ENCODE peak calls at places on chromosomes 11 and 22, in eight cellular contexts. E, B, J, D, Z, R, G and T are unnamed samples.

GRCh38 chr11:32034149-32034548 is 56.7 kb upstream of the RCN1 start:
- DNase-seq in J (no peak), R (no peak), G (no peak), Z (no peak), B (peak), D (peak), E (no peak), T (no peak)

GRCh38 chr11:21723681-21724080 is 469.2 kb upstream of the ANO5 start:
- DNase-seq in J (no peak), E (no peak), R (no peak), B (no peak), G (no peak), D (no peak), Z (no peak), T (no peak)

GRCh38 chr11:3128356-3129180 is 36.5 kb downstream of the OSBPL5 start:
- DNase-seq in J (no peak), R (no peak), B (peak), E (no peak), G (no peak), Z (no peak), D (no peak), T (peak)

GRCh38 chr22:29751139-29751538 is 15.7 kb downstream of the ZMAT5 start:
- DNase-seq in E (no peak), Z (no peak), G (no peak), J (peak), D (peak), R (no peak), B (no peak), T (no peak)

GRCh38 chr11:2737876-2738275 is 38.1 kb upstream of the KCNQ1OT1 start:
- DNase-seq in E (no peak), D (peak), J (no peak), Z (peak), G (no peak), R (no peak), B (peak), T (no peak)

GRCh38 chr11:86018249-86018648 is 50.6 kb downstream of the PICALM start:
- DNase-seq in Z (no peak), B (no peak), R (no peak), G (no peak), D (no peak), E (no peak), J (no peak), T (no peak)

GRCh38 chr22:30591191-30591587 is 521 bp downstream of the PES1 start:
- DNase-seq in E (no peak), R (no peak), D (peak), J (no peak), B (peak), Z (no peak), G (no peak), T (no peak)

GRCh38 chr11:811446-812245 is 1.9 kb downstream of the RPLP2 start:
- DNase-seq in B (no peak), D (no peak), G (no peak), E (no peak), Z (no peak), R (no peak), J (no peak), T (no peak)

GRCh38 chr22:21100149-21101032 is 54.6 kb downstream of the LRRC74B start:
- DNase-seq in R (no peak), E (no peak), Z (no peak), G (no peak), D (no peak), J (no peak), B (no peak), T (no peak)

GRCh38 chr22:49968831-49969661 is 8.5 kb downstream of the PIM3 start:
- DNase-seq in R (no peak), J (no peak), Z (no peak), E (peak), D (no peak), B (peak), G (no peak), T (peak)

GRCh38 chr11:1230456-1231395 is 7.9 kb downstream of the MUC5B start:
- DNase-seq in E (no peak), G (no peak), D (no peak), R (no peak), Z (peak), B (peak), J (no peak), T (peak)

GRCh38 chr11:14413307-14414072 is 54.5 kb upstream of the RRAS2 start:
- DNase-seq in Z (no peak), E (peak), J (peak), B (peak), D (peak), G (peak), R (no peak), T (no peak)

GRCh38 chr22:44080936-44081853 is 57.1 kb downstream of the PARVB start:
- DNase-seq in R (peak), D (peak), B (peak), E (peak), Z (peak), J (peak), G (peak), T (no peak)

GRCh38 chr11:109425554-109425953 is 3.6 kb downstream of the C11orf87 start:
- DNase-seq in E (no peak), B (no peak), D (no peak), R (no peak), J (no peak), G (no peak), Z (no peak), T (no peak)

GRCh38 chr22:45185718-45186511 is 22.2 kb downstream of the NUP50 start:
- DNase-seq in G (no peak), J (no peak), E (no peak), B (no peak), Z (no peak), D (no peak), R (no peak), T (no peak)

GRCh38 chr22:46730568-46731245 is 7.3 kb downstream of the CERK start:
- DNase-seq in B (peak), G (no peak), Z (no peak), D (no peak), R (no peak), J (no peak), E (no peak), T (no peak)

GRCh38 chr22:35915477-35916013 is 113.1 kb downstream of the RBFOX2 start:
- DNase-seq in B (peak), D (no peak), E (no peak), G (no peak), Z (no peak), R (no peak), J (no peak), T (no peak)

GRCh38 chr22:42745118-42745517 is 24.4 kb upstream of the A4GALT start:
- DNase-seq in R (no peak), D (peak), E (no peak), G (no peak), Z (no peak), B (peak), J (no peak), T (no peak)

GRCh38 chr11:31819533-31820437 is 8.7 kb upstream of the PAX6 start:
- DNase-seq in E (no peak), G (peak), B (peak), R (no peak), D (no peak), J (peak), Z (no peak), T (no peak)

GRCh38 chr11:11946180-11946579 is 62.2 kb downstream of the DKK3 start:
- DNase-seq in E (no peak), Z (no peak), G (no peak), J (no peak), R (no peak), D (peak), B (peak), T (no peak)

GRCh38 chr22:23084453-23085350 is 14.4 kb downstream of the GNAZ start:
- DNase-seq in E (no peak), D (no peak), B (no peak), R (no peak), G (no peak), J (no peak), Z (no peak), T (no peak)

GRCh38 chr11:134202661-134203060 is 21.1 kb downstream of the NCAPD3 start:
- DNase-seq in J (no peak), D (no peak), Z (no peak), R (no peak), E (no peak), B (no peak), G (no peak), T (no peak)

GRCh38 chr11:61815790-61816735 is 740 bp downstream of the FADS1 start:
- DNase-seq in J (peak), G (peak), R (peak), B (peak), D (peak), E (peak), Z (peak), T (peak)

GRCh38 chr11:79060081-79060480 is 380.7 kb downstream of the TENM4 start:
- DNase-seq in E (no peak), D (no peak), B (no peak), G (no peak), Z (no peak), J (no peak), R (no peak), T (no peak)

GRCh38 chr11:70944636-70945035 is 307.7 kb downstream of the SHANK2 start:
- DNase-seq in D (no peak), J (no peak), G (peak), B (no peak), R (no peak), Z (no peak), E (no peak), T (no peak)

GRCh38 chr11:117473692-117474091 is 146.0 kb downstream of the CEP164 start:
- DNase-seq in E (no peak), D (no peak), J (no peak), Z (no peak), B (peak), R (no peak), G (peak), T (no peak)

GRCh38 chr22:44968736-44969135 is 41.1 kb downstream of the PHF21B start:
- DNase-seq in E (no peak), D (no peak), B (peak), J (no peak), G (peak), Z (no peak), R (no peak), T (no peak)

GRCh38 chr11:74559934-74560309 is 32.5 kb upstream of the POLD3 start:
- DNase-seq in B (no peak), J (no peak), D (no peak), Z (no peak), E (no peak), G (no peak), R (no peak), T (no peak)

GRCh38 chr11:44760477-44760872 is 33.7 kb downstream of the TSPAN18 start:
- DNase-seq in Z (no peak), B (no peak), J (no peak), E (no peak), R (no peak), D (no peak), G (no peak), T (no peak)

GRCh38 chr11:57764527-57764926 is 2.9 kb downstream of the CTNND1 start:
- DNase-seq in E (no peak), J (no peak), R (no peak), D (no peak), Z (no peak), B (peak), G (no peak), T (no peak)

GRCh38 chr11:16012125-16012751 is 344.1 kb downstream of the SOX6 start:
- DNase-seq in E (no peak), J (peak), B (no peak), Z (no peak), R (no peak), D (no peak), G (no peak), T (no peak)

GRCh38 chr11:75946531-75947530 is 131.8 kb downstream of the UVRAG start:
- DNase-seq in Z (peak), E (peak), J (peak), G (peak), B (no peak), R (peak), D (peak), T (no peak)

GRCh38 chr22:26470807-26471206 is 12.8 kb downstream of the HPS4 start:
- DNase-seq in E (no peak), G (no peak), Z (no peak), D (no peak), R (no peak), B (no peak), J (no peak), T (no peak)

GRCh38 chr22:23276656-23277582 is 96.6 kb downstream of the BCR start:
- DNase-seq in E (no peak), G (no peak), R (no peak), Z (no peak), B (no peak), J (no peak), D (no peak), T (no peak)

GRCh38 chr11:29120329-29120695 is 896.5 kb downstream of the KCNA4 start:
- DNase-seq in R (no peak), B (no peak), G (no peak), E (no peak), Z (no peak), D (no peak), J (no peak), T (no peak)
- H3K27ac ChIP-seq in R (no peak), B (peak), G (no peak), E (no peak), Z (peak), D (no peak), J (no peak), T (peak)

GRCh38 chr22:39245130-39246039 is 603 bp upstream of the PDGFB start:
- DNase-seq in Z (no peak), G (no peak), B (no peak), J (no peak), R (no peak), D (no peak), E (no peak), T (no peak)
- H3K4me3 ChIP-seq in Z (no peak), G (peak), B (no peak), J (no peak), R (peak), D (peak), E (peak), T (no peak)

GRCh38 chr11:67612751-67613150 is 6.0 kb downstream of the NDUFV1 start:
- DNase-seq in G (no peak), D (no peak), J (no peak), R (no peak), B (no peak), Z (no peak), E (no peak), T (peak)

GRCh38 chr11:67613313-67613959 is 6.7 kb downstream of the NDUFV1 start:
- DNase-seq in J (no peak), D (no peak), R (no peak), B (peak), E (no peak), G (no peak), Z (no peak), T (no peak)

GRCh38 chr11:67615455-67616430 is 9.0 kb downstream of the NDUFV1 start:
- DNase-seq in D (peak), R (peak), J (peak), E (no peak), Z (peak), G (peak), B (peak), T (no peak)

GRCh38 chr11:67614730-67615454 is 8.2 kb downstream of the NDUFV1 start:
- DNase-seq in E (no peak), Z (no peak), D (no peak), G (no peak), R (no peak), B (peak), J (no peak), T (peak)

GRCh38 chr11:67613960-67614715 is 7.4 kb downstream of the NDUFV1 start:
- DNase-seq in Z (peak), G (peak), B (peak), J (peak), D (peak), E (no peak), R (peak), T (peak)
- H3K27ac ChIP-seq in Z (peak), G (no peak), B (peak), J (peak), D (peak), E (peak), R (peak), T (peak)

DNA sequence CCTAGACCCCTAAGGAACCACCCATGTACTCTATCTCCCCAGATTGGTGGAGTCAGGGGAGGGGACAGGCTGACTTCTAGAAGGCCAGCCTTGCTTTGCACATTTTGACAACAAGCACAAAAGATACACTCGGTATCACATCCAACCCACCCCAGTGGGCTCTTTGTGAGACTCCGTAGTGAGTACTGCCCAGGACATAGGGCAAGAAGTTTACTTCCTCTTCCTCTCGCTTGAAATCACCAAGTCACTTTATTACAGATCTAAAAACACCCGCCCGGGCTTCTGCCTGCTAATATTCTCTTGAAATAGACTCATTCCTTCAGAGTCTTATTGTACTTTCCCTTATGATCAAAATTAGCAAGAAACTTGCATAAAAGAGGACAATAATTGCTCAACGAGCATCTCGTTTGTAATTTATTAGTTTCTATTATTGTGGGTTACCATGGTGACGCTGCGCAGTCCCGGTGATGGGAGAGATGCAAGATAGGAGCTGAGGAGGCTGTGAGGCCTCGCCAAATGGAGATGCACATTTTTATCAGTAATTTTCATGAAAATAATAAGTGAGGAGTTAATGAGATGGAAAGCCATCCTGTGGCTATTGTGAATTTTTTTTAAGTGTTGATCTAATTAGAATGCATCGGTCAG is 96.9 kb downstream of the FEZ1 start:
- DNase-seq in D (no peak), R (no peak), Z (no peak), G (no peak), E (no peak), J (no peak), B (no peak), T (no peak)
- H3K4me3 ChIP-seq in D (no peak), R (no peak), Z (no peak), G (no peak), E (no peak), J (no peak), B (no peak), T (no peak)

GRCh38 chr11:10653242-10653641 is 40.3 kb downstream of the IRAG1 start:
- DNase-seq in G (no peak), R (no peak), E (no peak), Z (no peak), J (no peak), D (no peak), B (no peak), T (no peak)
- H3K27ac ChIP-seq in G (no peak), R (peak), E (no peak), Z (no peak), J (no peak), D (no peak), B (no peak), T (no peak)

GRCh38 chr11:122758361-122758760 is 79.9 kb upstream of the CRTAM start:
- DNase-seq in J (no peak), R (no peak), Z (no peak), B (no peak), G (no peak), E (no peak), D (no peak), T (no peak)
- H3K4me3 ChIP-seq in J (no peak), R (no peak), Z (no peak), B (no peak), G (no peak), E (no peak), D (no peak), T (no peak)

GRCh38 chr11:36268337-36268931 is 20.8 kb downstream of the COMMD9 start:
- DNase-seq in G (no peak), E (no peak), D (no peak), J (peak), B (peak), Z (no peak), R (no peak), T (no peak)

GRCh38 chr11:36265793-36266628 is 23.2 kb downstream of the COMMD9 start:
- DNase-seq in D (peak), B (peak), Z (peak), E (peak), R (peak), J (peak), G (peak), T (no peak)

GRCh38 chr11:36264011-36264410 is 25.2 kb downstream of the COMMD9 start:
- DNase-seq in J (no peak), Z (no peak), G (no peak), D (no peak), E (no peak), B (peak), R (no peak), T (no peak)

GRCh38 chr11:36266767-36267166 is 22.5 kb downstream of the COMMD9 start:
- DNase-seq in E (no peak), G (no peak), Z (peak), J (no peak), R (no peak), D (no peak), B (peak), T (no peak)

DNA sequence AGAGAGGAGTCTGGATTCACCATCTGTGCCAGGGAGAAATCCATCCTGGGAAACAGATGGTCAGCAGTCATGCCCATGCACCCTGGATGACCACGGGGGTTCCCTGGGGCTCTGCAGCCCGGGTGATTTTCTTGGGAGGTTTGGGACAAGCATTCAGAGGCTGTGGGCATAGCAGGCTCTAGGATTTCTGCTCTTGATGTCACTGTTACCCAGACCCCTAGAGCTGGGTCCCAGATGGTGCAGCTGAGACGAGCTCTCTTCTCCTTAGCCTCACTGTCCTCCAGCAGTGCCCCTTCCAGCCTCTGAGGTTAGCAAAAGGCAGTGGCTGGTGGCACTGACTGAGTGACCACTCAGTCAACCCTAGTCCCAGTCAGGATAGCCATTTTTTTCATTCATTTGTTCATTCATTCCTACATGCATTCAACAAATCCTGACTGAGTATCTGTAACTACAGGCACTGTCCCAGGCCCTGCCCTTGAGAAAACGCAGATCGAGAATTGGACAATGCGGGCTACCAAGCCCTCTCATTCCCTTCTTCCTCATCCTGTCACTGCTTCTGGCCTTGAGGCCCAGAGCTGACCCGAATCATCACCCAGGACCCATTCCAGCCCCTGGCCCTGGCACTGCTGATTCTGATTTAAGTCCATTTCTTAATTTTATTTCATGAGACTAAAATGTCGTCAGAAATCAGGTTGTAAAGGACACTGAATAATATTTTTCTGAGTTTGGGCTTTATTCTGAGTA is 24.5 kb downstream of the COMMD9 start:
- DNase-seq in D (no peak), Z (no peak), G (no peak), E (no peak), J (no peak), B (peak), R (no peak), T (no peak)
- H3K27ac ChIP-seq in D (no peak), Z (no peak), G (no peak), E (no peak), J (no peak), B (no peak), R (no peak), T (no peak)

GRCh38 chr11:110712643-110713468 is 619 bp upstream of the ARHGAP20 start:
- DNase-seq in R (no peak), Z (peak), G (peak), B (peak), D (peak), E (peak), J (peak), T (no peak)
- H3K4me3 ChIP-seq in R (no peak), Z (peak), G (peak), B (peak), D (peak), E (peak), J (peak), T (peak)

GRCh38 chr11:7621090-7621489 is 52.2 kb downstream of the CYB5R2 start:
- DNase-seq in E (no peak), J (no peak), B (no peak), Z (no peak), G (no peak), D (no peak), R (no peak), T (no peak)
- H3K27ac ChIP-seq in E (no peak), J (no peak), B (no peak), Z (no peak), G (no peak), D (no peak), R (no peak), T (no peak)